ENCODE peak calls at places on chromosome 2, in eight cellular contexts. R is breast epithelium, U is transverse colon, Y is GM12878, A is prostate gland, H is stomach, C is Panc1, V is sigmoid colon. M is an unnamed sample. For H3K4me1, the result is how much of the 10 kb centered on the place peaks cover.

GRCh38 chr2:121682396-121683298 is 33.4 kb upstream of the CLASP1 start:
- DNase-seq in U (no peak), Y (no peak), H (no peak), R (no peak), V (peak), C (no peak), A (no peak), M (no peak)

GRCh38 chr2:194264586-194264985 is 1392.4 kb upstream of the SLC39A10 start:
- DNase-seq in Y (no peak), V (no peak), C (no peak), R (no peak), A (no peak), U (no peak), H (no peak), M (no peak)

GRCh38 chr2:189574793-189575475 is 5.7 kb downstream of the SLC40A1 start:
- DNase-seq in Y (no peak), A (no peak), V (no peak), U (no peak), H (no peak), C (no peak), R (no peak), M (no peak)

GRCh38 chr2:39326644-39327043 is 82.9 kb upstream of the CDKL4 start:
- DNase-seq in A (no peak), C (no peak), Y (no peak), U (no peak), V (no peak), H (no peak), R (no peak), M (no peak)

GRCh38 chr2:99636432-99637034 is 146.7 kb upstream of the REV1 start:
- DNase-seq in Y (no peak), V (peak), C (no peak), U (no peak), H (no peak), R (peak), A (no peak), M (peak)

GRCh38 chr2:236965021-236965840 is 120.5 kb upstream of the COPS8 start:
- DNase-seq in U (no peak), A (no peak), C (no peak), V (peak), R (no peak), Y (no peak), H (peak), M (no peak)

GRCh38 chr2:38178556-38179419 is 102.8 kb upstream of the CYP1B1 start:
- DNase-seq in Y (peak), U (no peak), H (no peak), C (no peak), A (no peak), R (no peak), V (peak), M (no peak)

GRCh38 chr2:27566628-27567027 is 16.2 kb upstream of the ZNF512 start:
- DNase-seq in A (no peak), C (no peak), Y (no peak), R (no peak), U (no peak), H (no peak), V (no peak), M (no peak)

GRCh38 chr2:207385903-207386302 is 143.9 kb upstream of the CREB1 start:
- DNase-seq in R (no peak), H (no peak), V (no peak), U (no peak), A (no peak), C (no peak), Y (no peak), M (no peak)

GRCh38 chr2:32835148-32835547 is 111.6 kb upstream of the LTBP1 start:
- DNase-seq in Y (no peak), A (no peak), U (no peak), V (no peak), C (no peak), R (no peak), H (no peak), M (no peak)

GRCh38 chr2:62672601-62673000 is 32.9 kb upstream of the EHBP1 start:
- DNase-seq in Y (no peak), R (no peak), H (no peak), V (no peak), U (no peak), A (no peak), C (no peak), M (no peak)

GRCh38 chr2:101360229-101360628 is 27.1 kb downstream of the CREG2 start:
- DNase-seq in U (no peak), A (no peak), V (no peak), C (no peak), Y (no peak), R (no peak), H (no peak), M (no peak)

GRCh38 chr2:8389373-8390108 is 292.3 kb upstream of the ID2 start:
- DNase-seq in H (no peak), U (no peak), R (no peak), C (no peak), V (no peak), Y (no peak), A (no peak), M (no peak)

GRCh38 chr2:222774941-222775340 is 85.9 kb upstream of the ACSL3 start:
- DNase-seq in U (no peak), Y (no peak), R (no peak), V (no peak), A (no peak), H (no peak), C (no peak), M (no peak)

GRCh38 chr2:191222507-191222906 is 22.7 kb upstream of the MYO1B start:
- DNase-seq in Y (no peak), C (no peak), V (no peak), R (no peak), A (no peak), U (no peak), H (no peak), M (no peak)

GRCh38 chr2:136297312-136297711 is 179.4 kb upstream of the CXCR4 start:
- DNase-seq in A (no peak), R (no peak), H (no peak), V (no peak), Y (no peak), U (no peak), C (no peak), M (no peak)

GRCh38 chr2:23486676-23487075 is 101.7 kb downstream of the KLHL29 start:
- DNase-seq in U (no peak), H (no peak), Y (no peak), A (no peak), C (no peak), V (no peak), R (peak), M (no peak)

GRCh38 chr2:37919631-37920032 is 5.5 kb upstream of the RMDN2 start:
- DNase-seq in Y (no peak), U (no peak), C (no peak), R (no peak), A (no peak), H (no peak), V (no peak), M (no peak)

GRCh38 chr2:37168217-37168981 is 11.6 kb upstream of the EIF2AK2 start:
- DNase-seq in V (no peak), A (no peak), H (no peak), Y (no peak), U (peak), R (no peak), C (peak), M (no peak)

GRCh38 chr2:143083636-143084035 is 45.6 kb upstream of the ARHGAP15 start:
- DNase-seq in A (no peak), V (no peak), C (no peak), U (no peak), H (no peak), R (no peak), Y (no peak), M (no peak)

GRCh38 chr2:147482590-147483292 is 362.1 kb upstream of the ACVR2A start:
- DNase-seq in Y (no peak), R (no peak), H (no peak), V (no peak), U (no peak), C (no peak), A (no peak), M (no peak)

GRCh38 chr2:208280933-208281332 is 14.9 kb downstream of the PIKFYVE start:
- DNase-seq in H (no peak), U (no peak), A (no peak), V (no peak), R (no peak), C (no peak), Y (no peak), M (no peak)

GRCh38 chr2:168736636-168737424 is 65.6 kb upstream of the NOSTRIN start:
- DNase-seq in U (no peak), R (no peak), V (no peak), Y (no peak), C (no peak), H (no peak), A (no peak), M (no peak)

GRCh38 chr2:42928692-42929576 is 136.6 kb upstream of the HAAO start:
- DNase-seq in U (peak), C (no peak), Y (no peak), A (no peak), H (no peak), R (no peak), V (no peak), M (no peak)

GRCh38 chr2:113723411-113723810 is 33.0 kb downstream of the SLC35F5 start:
- DNase-seq in U (no peak), R (no peak), H (no peak), C (no peak), V (no peak), Y (no peak), A (no peak), M (no peak)

GRCh38 chr2:84792856-84793522 is 87.9 kb downstream of the TRABD2A start:
- DNase-seq in V (no peak), U (no peak), R (no peak), H (no peak), Y (no peak), A (no peak), C (no peak), M (no peak)

GRCh38 chr2:240232961-240233890 is 92.8 kb upstream of the OTOS start:
- DNase-seq in C (peak), A (peak), U (peak), V (peak), H (peak), Y (no peak), R (peak), M (peak)

GRCh38 chr2:27809761-27810241 is 38.3 kb downstream of the MRPL33 start:
- DNase-seq in A (no peak), H (no peak), V (no peak), R (no peak), U (no peak), C (peak), Y (no peak), M (no peak)

GRCh38 chr2:241797441-241798080 is 11.4 kb upstream of the NEU4 start:
- DNase-seq in V (no peak), R (no peak), H (no peak), U (peak), Y (no peak), C (no peak), A (no peak), M (peak)

GRCh38 chr2:62774555-62775366 is 69.2 kb downstream of the EHBP1 start:
- DNase-seq in Y (peak), V (peak), C (peak), U (no peak), A (peak), H (no peak), R (no peak), M (no peak)

GRCh38 chr2:55111570-55112228 is 61.4 kb upstream of the RTN4 start:
- DNase-seq in A (no peak), H (peak), Y (no peak), U (peak), C (no peak), V (peak), R (no peak), M (peak)

GRCh38 chr2:151886235-151886634 is 58.0 kb upstream of the ARL5A start:
- DNase-seq in Y (no peak), V (no peak), A (no peak), C (no peak), U (no peak), R (no peak), H (no peak), M (no peak)
- TF ChIP-seq POLR2AphosphoS5 in Y (no peak), V (no peak), A (no peak), C (no peak), U (no peak), R (no peak), H (no peak), M (no peak)

GRCh38 chr2:105750735-105751134 is 6.0 kb downstream of the NCK2 start:
- DNase-seq in Y (no peak), V (no peak), R (no peak), U (no peak), C (no peak), A (no peak), H (no peak), M (no peak)
- H3K4me1 ChIP-seq in Y (under half), V (under half), R (under half), U (half or more), C (under half), A (under half), H (under half), M (half or more)

GRCh38 chr2:9949992-9950520 is 1.4 kb upstream of the GRHL1 start:
- DNase-seq in R (no peak), A (no peak), C (no peak), H (no peak), V (no peak), U (no peak), Y (no peak), M (no peak)

GRCh38 chr2:9951522-9952285 is at the start of gene GRHL1:
- DNase-seq in C (peak), R (peak), U (peak), H (peak), V (peak), Y (peak), A (peak), M (peak)

GRCh38 chr2:9951272-9951521 is 296 bp upstream of the GRHL1 start:
- DNase-seq in V (no peak), H (no peak), C (no peak), A (no peak), R (no peak), Y (no peak), U (no peak), M (no peak)

GRCh38 chr2:9949239-9949991 is 2.1 kb upstream of the GRHL1 start:
- DNase-seq in U (no peak), A (no peak), V (no peak), C (no peak), Y (no peak), H (no peak), R (no peak), M (no peak)

GRCh38 chr2:9950521-9951271 is 797 bp upstream of the GRHL1 start:
- DNase-seq in U (peak), Y (no peak), A (no peak), V (peak), H (peak), R (no peak), C (no peak), M (peak)
- H3K27ac ChIP-seq in U (peak), Y (no peak), A (peak), V (peak), H (peak), R (peak), C (no peak), M (peak)

DNA sequence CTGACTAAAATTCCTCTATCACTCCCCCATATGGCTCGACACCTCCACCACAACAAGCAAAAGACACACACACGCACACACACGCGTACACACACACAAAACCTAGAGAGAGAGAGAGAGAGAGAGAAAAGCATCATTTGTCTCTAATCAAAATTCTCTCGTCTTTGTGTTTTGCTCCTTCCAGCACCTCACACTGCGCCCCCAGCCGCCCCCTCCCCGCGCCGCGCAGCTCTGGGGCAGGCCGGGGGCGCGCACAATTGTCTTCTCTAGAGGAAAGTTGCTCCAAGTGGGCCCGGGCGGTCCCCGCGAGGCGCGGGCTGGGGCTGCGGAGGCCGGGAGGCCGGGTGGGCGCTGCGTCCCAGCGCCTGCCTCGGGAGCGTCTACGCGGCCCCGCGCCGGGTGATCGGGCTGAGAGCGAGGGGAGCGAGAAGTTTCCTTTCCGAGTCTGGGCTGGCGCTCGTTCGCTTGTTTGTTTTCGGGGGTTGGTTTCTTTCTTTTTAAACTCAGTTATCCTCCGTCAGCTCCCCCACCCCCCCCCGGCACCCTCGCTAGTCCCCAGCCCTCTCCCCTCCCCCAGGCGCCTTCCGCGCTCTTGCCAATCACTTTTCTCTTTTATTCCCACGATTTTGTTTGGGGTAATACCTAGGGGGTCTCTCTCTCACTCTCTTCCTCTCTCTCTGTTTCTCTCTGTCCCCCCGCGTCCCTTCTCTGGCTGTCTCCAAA is 4.1 kb downstream of the ZEB2 start:
- DNase-seq in R (no peak), A (no peak), Y (no peak), V (no peak), C (no peak), U (peak), H (no peak), M (peak)
- TF ChIP-seq POLR2AphosphoS5 in R (no peak), A (no peak), Y (no peak), V (no peak), C (no peak), U (no peak), H (no peak), M (peak)

DNA sequence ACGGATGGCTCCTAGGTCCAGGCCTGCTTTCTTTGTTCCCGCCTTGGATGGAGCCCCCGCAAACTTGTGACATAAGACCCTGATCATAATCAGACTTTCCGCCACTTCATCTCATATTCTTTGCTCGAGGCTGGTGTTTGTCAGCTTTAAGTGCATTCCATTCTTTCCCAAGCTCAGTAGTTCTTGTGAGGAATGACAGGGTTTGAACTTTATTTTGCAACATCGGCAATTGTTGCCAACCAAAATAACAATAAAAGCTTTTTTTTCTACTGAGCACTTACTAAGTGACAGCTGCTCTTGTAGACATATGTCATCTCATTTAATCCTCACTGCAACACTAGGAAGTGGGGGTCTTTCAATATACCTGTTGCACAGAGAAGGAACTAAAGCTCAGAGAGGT is 178.8 kb upstream of the ST6GAL2 start:
- DNase-seq in H (no peak), Y (no peak), V (no peak), A (no peak), U (no peak), C (no peak), R (no peak), M (no peak)
- H3K4me1 ChIP-seq in H (under half), Y (under half), V (under half), A (under half), U (under half), C (under half), R (under half), M (under half)

GRCh38 chr2:172348555-172349288 is 78.7 kb upstream of the ITGA6 start:
- DNase-seq in A (no peak), V (no peak), H (no peak), C (no peak), R (no peak), U (no peak), Y (no peak), M (no peak)
- H3K27ac ChIP-seq in A (no peak), V (no peak), H (peak), C (no peak), R (no peak), U (no peak), Y (no peak), M (no peak)

DNA sequence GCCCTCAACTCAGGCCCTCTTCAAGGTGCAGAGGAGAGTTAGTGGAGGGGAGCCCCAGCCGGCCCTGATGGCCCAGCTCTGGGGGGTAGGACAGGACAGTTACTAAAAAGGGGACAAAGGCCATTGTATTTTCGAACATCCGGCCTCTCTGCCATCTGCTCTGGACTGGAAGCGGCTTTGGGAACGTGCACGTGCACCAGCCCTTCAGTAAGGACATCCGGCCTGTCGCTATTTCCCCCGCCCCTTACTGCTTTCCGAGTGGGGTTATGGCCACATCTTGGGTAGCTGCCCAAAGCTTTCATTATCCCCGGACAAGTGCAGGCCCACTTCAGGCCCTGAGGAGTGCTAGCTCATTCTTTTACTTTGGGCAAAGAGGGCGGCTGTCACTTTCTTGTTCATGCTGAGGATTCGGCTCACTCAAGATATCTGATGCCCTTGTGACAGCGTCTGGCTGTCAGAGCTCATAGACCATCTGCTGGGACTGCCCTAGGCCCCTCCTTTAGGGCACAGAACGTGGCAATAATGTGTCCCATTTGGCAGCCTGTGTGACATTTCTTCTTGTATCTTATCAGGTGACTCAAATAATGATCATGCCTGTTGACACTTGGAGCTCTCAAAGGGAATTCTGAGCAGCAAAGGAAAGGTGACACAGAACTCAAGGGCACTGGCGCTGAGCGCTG is 17.5 kb downstream of the SLC4A3 start:
- DNase-seq in H (no peak), Y (no peak), V (no peak), U (no peak), C (no peak), R (no peak), A (no peak), M (no peak)
- TF ChIP-seq POLR2AphosphoS5 in H (no peak), Y (no peak), V (no peak), U (no peak), C (no peak), R (no peak), A (no peak), M (no peak)